ENCODE peak calls at places on chromosomes 13 and 19, in seven cellular contexts. N is CD4-positive, CD25-positive, alpha-beta regulatory T cell; K is neural progenitor cell; S is mammary epithelial cell; Q is sigmoid colon; E is iPS DF 6.9; A is lung. D is an unnamed sample. For H3K4me1 and H3K9me3, the result is how much of the 10 kb centered on the place peaks cover.

GRCh38 chr13:73337511-73337910 is 278.7 kb downstream of the KLF5 start:
- DNase-seq in N (no peak), K (no peak), S (peak), Q (no peak), E (no peak), A (no peak), D (no peak)

GRCh38 chr13:21934309-21934708 is 263.4 kb downstream of the FGF9 start:
- DNase-seq in N (no peak), K (no peak), S (no peak), Q (no peak), E (no peak), A (no peak), D (no peak)

GRCh38 chr13:34570954-34571353 is 371.1 kb upstream of the NBEA start:
- DNase-seq in N (no peak), K (no peak), S (no peak), Q (no peak), E (no peak), A (no peak), D (no peak)

GRCh38 chr13:46386426-46386995 is 541 bp downstream of the RUBCNL start:
- DNase-seq in N (no peak), K (peak), S (no peak), Q (no peak), E (no peak), A (no peak), D (no peak)

GRCh38 chr19:10603084-10603872 is 16.2 kb upstream of the AP1M2 start:
- DNase-seq in N (peak), K (peak), S (no peak), Q (peak), E (no peak), A (no peak), D (peak)

GRCh38 chr13:91052873-91053272 is 294.6 kb upstream of the MIR17HG start:
- DNase-seq in N (no peak), K (no peak), S (no peak), Q (no peak), E (no peak), A (no peak), D (no peak)

GRCh38 chr19:4773047-4773640 is 18.4 kb upstream of the FEM1A start:
- DNase-seq in N (no peak), K (no peak), S (no peak), Q (no peak), E (no peak), A (no peak), D (no peak)

GRCh38 chr13:88339271-88339741 is 668.1 kb downstream of the SLITRK5 start:
- DNase-seq in N (no peak), K (no peak), S (no peak), Q (no peak), E (no peak), A (no peak), D (no peak)

GRCh38 chr19:39645800-39646411 is 9.8 kb upstream of the LGALS16 start:
- DNase-seq in N (no peak), K (peak), S (no peak), Q (no peak), E (no peak), A (no peak), D (no peak)

GRCh38 chr13:45119469-45119989 is 781 bp upstream of the GTF2F2 start:
- DNase-seq in N (peak), K (peak), S (peak), Q (no peak), E (no peak), A (no peak), D (no peak)

GRCh38 chr13:67148219-67148583 is 81.9 kb downstream of the PCDH9 start:
- DNase-seq in N (no peak), K (no peak), S (peak), Q (no peak), E (no peak), A (no peak), D (no peak)

GRCh38 chr13:22014469-22014868 is 343.6 kb downstream of the FGF9 start:
- DNase-seq in N (no peak), K (no peak), S (peak), Q (no peak), E (no peak), A (no peak), D (no peak)

GRCh38 chr13:29954082-29955043 is 103.9 kb upstream of the UBL3 start:
- DNase-seq in N (peak), K (no peak), S (no peak), Q (no peak), E (no peak), A (no peak), D (no peak)

GRCh38 chr19:33804021-33804799 is 7.5 kb downstream of the KCTD15 start:
- DNase-seq in N (no peak), K (no peak), S (peak), Q (peak), E (no peak), A (no peak), D (peak)

GRCh38 chr19:29293736-29294342 is 80.9 kb upstream of the UQCRFS1 start:
- DNase-seq in N (no peak), K (no peak), S (no peak), Q (no peak), E (no peak), A (no peak), D (no peak)

GRCh38 chr19:2653717-2654584 is 48.5 kb downstream of the GNG7 start:
- DNase-seq in N (no peak), K (peak), S (no peak), Q (no peak), E (no peak), A (no peak), D (no peak)
- H3K27ac ChIP-seq in N (no peak), K (no peak), S (no peak), Q (no peak), E (no peak), A (no peak), D (no peak)

GRCh38 chr13:23060972-23061371 is 119.8 kb upstream of the SGCG start:
- DNase-seq in N (no peak), K (no peak), S (no peak), Q (no peak), E (no peak), A (no peak), D (no peak)

DNA sequence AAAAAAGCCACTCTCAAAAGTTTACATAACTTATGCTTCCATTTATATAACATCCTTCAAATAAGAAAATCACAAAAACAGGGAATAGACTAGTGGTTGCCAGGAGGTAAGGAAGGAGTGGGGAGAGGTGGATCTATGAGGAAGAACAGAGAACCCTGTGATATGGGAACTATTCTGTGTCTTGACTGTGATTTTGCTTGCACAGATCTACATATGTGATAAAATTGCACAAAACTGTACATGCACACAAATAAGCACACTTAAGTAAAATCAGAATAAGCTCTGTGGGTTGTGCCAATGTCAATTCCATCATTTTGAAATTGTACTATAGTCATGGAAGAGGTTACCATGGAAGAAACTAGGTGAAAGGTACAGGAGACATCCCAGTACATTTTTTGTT is 121.6 kb upstream of the SGCG start:
- DNase-seq in N (no peak), K (no peak), S (no peak), Q (no peak), E (no peak), A (no peak), D (no peak)
- H3K4me1 ChIP-seq in N (under half), K (under half), S (under half), Q (under half), E (under half), A (under half), D (under half)

DNA sequence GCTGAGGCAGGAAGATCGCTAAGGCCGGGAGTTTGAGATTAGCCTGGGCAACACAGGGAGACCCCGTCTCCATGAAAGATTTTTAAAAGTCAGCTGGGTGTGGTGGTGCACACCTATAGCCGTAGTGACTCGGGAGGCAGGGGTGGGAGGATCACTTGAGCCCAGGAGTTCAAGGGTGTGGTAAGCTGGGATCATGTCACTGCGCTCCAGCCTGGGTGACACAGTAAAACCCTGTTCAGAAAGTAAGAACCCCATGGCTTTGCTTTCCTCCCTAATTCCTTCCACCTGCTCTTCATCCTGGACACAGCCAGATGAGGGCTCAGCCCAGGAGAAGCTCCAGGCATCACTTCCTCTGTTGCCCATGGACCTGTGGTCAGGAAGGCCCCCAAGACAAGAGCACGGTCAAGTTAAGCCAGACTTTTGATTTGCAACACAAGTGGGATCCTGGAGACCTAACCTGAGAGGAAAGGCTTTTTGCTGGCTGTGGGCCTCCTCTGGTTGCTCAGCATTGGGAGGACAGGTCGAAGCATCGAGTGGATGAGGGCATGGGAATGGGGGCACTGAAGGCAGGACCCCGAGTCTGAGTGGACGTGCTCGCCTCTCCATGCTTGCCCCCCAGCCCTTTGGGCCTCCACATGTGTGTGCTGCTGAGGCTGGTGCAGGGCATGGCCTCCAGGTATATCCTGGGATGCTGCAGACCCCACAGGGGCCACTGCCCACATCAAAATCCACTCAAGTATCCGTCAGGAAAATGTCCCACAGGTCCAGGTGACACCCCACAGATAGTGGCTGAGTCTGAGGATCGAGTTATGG is 25.4 kb downstream of the TUBA3C start:
- DNase-seq in N (no peak), K (no peak), S (no peak), Q (peak), E (no peak), A (no peak), D (no peak)
- H3K9me3 ChIP-seq in N (under half), K (under half), S (half or more), Q (under half), E (half or more), A (under half), D (under half)

GRCh38 chr19:47623151-47623920 is 14.4 kb downstream of the BICRA start:
- DNase-seq in N (no peak), K (no peak), S (no peak), Q (no peak), E (no peak), A (no peak), D (no peak)
- H3K27ac ChIP-seq in N (no peak), K (no peak), S (no peak), Q (no peak), E (no peak), A (no peak), D (no peak)